ENCODE peak calls at places on chromosomes 5 and 9, in nine cellular contexts. H is GM12878, F is breast epithelium, K is A549, N is K562, D is tibial nerve, G is HepG2, L is endothelial cell of umbilical vein, V is IMR-90. Y is an unnamed sample.

GRCh38 chr5:111070272-111071134 is 1.0 kb upstream of the TSLP start:
- DNase-seq in H (no peak), F (no peak), K (no peak), N (no peak), D (no peak), G (no peak), L (peak; percentile 33), V (no peak), Y (no peak)

GRCh38 chr9:16135916-16136315 is 583.1 kb downstream of the CCDC171 start:
- DNase-seq in H (no peak), F (no peak), K (no peak), N (no peak), D (no peak), G (no peak), L (no peak), V (no peak), Y (no peak)

GRCh38 chr5:138932171-138932810 is 57.2 kb upstream of the LRRTM2 start:
- DNase-seq in H (no peak), F (peak; percentile 15), K (peak; percentile 44), N (no peak), D (no peak), G (no peak), L (no peak), V (no peak), Y (no peak)

GRCh38 chr5:39570418-39571027 is 145.7 kb upstream of the DAB2 start:
- DNase-seq in H (no peak), F (no peak), K (peak; percentile 50), N (peak; percentile 25), D (no peak), G (peak; percentile 24), L (peak; percentile 61), V (peak; percentile 61), Y (no peak)

GRCh38 chr5:66009277-66009676 is 82.9 kb downstream of the ERBIN start:
- DNase-seq in H (no peak), F (no peak), K (no peak), N (no peak), D (no peak), G (no peak), L (no peak), V (no peak), Y (no peak)

GRCh38 chr5:175337680-175338079 is 106.3 kb downstream of the DRD1 start:
- DNase-seq in H (no peak), F (no peak), K (no peak), N (no peak), D (no peak), G (no peak), L (no peak), V (no peak), Y (no peak)

GRCh38 chr9:15308511-15308910 is 1.5 kb upstream of the TTC39B start:
- DNase-seq in H (no peak), F (no peak), K (no peak), N (no peak), D (no peak), G (no peak), L (no peak), V (peak; percentile 85), Y (no peak)

GRCh38 chr5:54541823-54542783 is 24.5 kb downstream of the SNX18 start:
- DNase-seq in H (no peak), F (no peak), K (no peak), N (no peak), D (no peak), G (no peak), L (no peak), V (no peak), Y (no peak)

GRCh38 chr5:135826994-135827671 is 7.3 kb upstream of the SLC25A48 start:
- DNase-seq in H (no peak), F (no peak), K (no peak), N (no peak), D (no peak), G (no peak), L (no peak), V (no peak), Y (no peak)

GRCh38 chr9:75378036-75378435 is 289.7 kb downstream of the OSTF1 start:
- DNase-seq in H (no peak), F (no peak), K (peak; percentile 78), N (no peak), D (peak; percentile 27), G (no peak), L (no peak), V (no peak), Y (no peak)

GRCh38 chr5:176870110-176870591 is 29.0 kb downstream of the HK3 start:
- DNase-seq in H (no peak), F (no peak), K (peak; percentile 78), N (peak; percentile 84), D (no peak), G (peak; percentile 51), L (peak; percentile 36), V (peak; percentile 38), Y (peak; percentile 76)

GRCh38 chr9:96008502-96009222 is 133.2 kb downstream of the ERCC6L2 start:
- DNase-seq in H (no peak), F (no peak), K (no peak), N (no peak), D (no peak), G (no peak), L (no peak), V (peak; percentile 52), Y (no peak)

GRCh38 chr5:93164690-93165089 is 416.3 kb downstream of the NR2F1-AS1 start:
- DNase-seq in H (no peak), F (no peak), K (peak; percentile 47), N (no peak), D (no peak), G (no peak), L (peak; percentile 80), V (peak; percentile 75), Y (no peak)

GRCh38 chr9:3446313-3446712 is 79.5 kb downstream of the RFX3 start:
- DNase-seq in H (no peak), F (no peak), K (no peak), N (no peak), D (no peak), G (no peak), L (no peak), V (no peak), Y (no peak)

GRCh38 chr9:133768859-133769510 is 30.8 kb upstream of the SARDH start:
- DNase-seq in H (no peak), F (peak; percentile 14), K (peak; percentile 25), N (peak; percentile 55), D (no peak), G (peak; percentile 83), L (no peak), V (no peak), Y (no peak)

GRCh38 chr5:95771109-95771708 is 40.1 kb downstream of the RHOBTB3 start:
- DNase-seq in H (no peak), F (peak; percentile 39), K (no peak), N (no peak), D (no peak), G (peak; percentile 69), L (peak; percentile 90), V (no peak), Y (no peak)

GRCh38 chr5:93598141-93598996 is 15.3 kb downstream of the NR2F1 start:
- DNase-seq in H (no peak), F (no peak), K (no peak), N (no peak), D (no peak), G (no peak), L (no peak), V (peak; percentile 56), Y (no peak)

GRCh38 chr5:155631116-155631515 is 617.6 kb downstream of the KIF4B start:
- DNase-seq in H (no peak), F (no peak), K (peak; percentile 48), N (no peak), D (no peak), G (no peak), L (no peak), V (no peak), Y (peak; percentile 4)

GRCh38 chr5:39906146-39906545 is 481.4 kb upstream of the DAB2 start:
- DNase-seq in H (no peak), F (no peak), K (no peak), N (no peak), D (no peak), G (no peak), L (no peak), V (no peak), Y (peak; percentile 19)

GRCh38 chr5:108382784-108383358 is 973 bp upstream of the FBXL17 start:
- DNase-seq in H (no peak), F (no peak), K (no peak), N (peak; percentile 7), D (no peak), G (no peak), L (no peak), V (peak; percentile 44), Y (no peak)

GRCh38 chr5:140420226-140420570 is 18.6 kb downstream of the ANKHD1 start:
- DNase-seq in H (no peak), F (no peak), K (no peak), N (no peak), D (no peak), G (no peak), L (no peak), V (no peak), Y (no peak)
- TF ChIP-seq POLR2A in H (no peak), F (no peak), K (no peak), N (no peak), D (no peak), G (no peak), L (no peak), V (no peak), Y (no peak)

GRCh38 chr5:99089822-99090549 is 161.2 kb upstream of the CHD1 start:
- DNase-seq in H (no peak), F (no peak), K (no peak), N (no peak), D (no peak), G (no peak), L (no peak), V (no peak), Y (no peak)
- TF ChIP-seq POLR2A in H (no peak), F (no peak), K (no peak), N (no peak), D (no peak), G (no peak), L (no peak), V (no peak), Y (no peak)

GRCh38 chr9:112332977-112333638 is at the start of gene PTBP3:
- DNase-seq in H (no peak), F (peak; percentile 74), K (peak; percentile 85), N (peak; percentile 69), D (peak; percentile 55), G (peak; percentile 69), L (peak; percentile 80), V (peak; percentile 48), Y (peak; percentile 50)
- TF ChIP-seq POLR2A in H (peak; percentile 87), F (peak; percentile 45), K (peak; percentile 76), N (peak; percentile 86), D (peak; percentile 71), G (peak; percentile 73), L (peak; percentile 83), V (peak; percentile 66), Y (peak; percentile 81)

DNA sequence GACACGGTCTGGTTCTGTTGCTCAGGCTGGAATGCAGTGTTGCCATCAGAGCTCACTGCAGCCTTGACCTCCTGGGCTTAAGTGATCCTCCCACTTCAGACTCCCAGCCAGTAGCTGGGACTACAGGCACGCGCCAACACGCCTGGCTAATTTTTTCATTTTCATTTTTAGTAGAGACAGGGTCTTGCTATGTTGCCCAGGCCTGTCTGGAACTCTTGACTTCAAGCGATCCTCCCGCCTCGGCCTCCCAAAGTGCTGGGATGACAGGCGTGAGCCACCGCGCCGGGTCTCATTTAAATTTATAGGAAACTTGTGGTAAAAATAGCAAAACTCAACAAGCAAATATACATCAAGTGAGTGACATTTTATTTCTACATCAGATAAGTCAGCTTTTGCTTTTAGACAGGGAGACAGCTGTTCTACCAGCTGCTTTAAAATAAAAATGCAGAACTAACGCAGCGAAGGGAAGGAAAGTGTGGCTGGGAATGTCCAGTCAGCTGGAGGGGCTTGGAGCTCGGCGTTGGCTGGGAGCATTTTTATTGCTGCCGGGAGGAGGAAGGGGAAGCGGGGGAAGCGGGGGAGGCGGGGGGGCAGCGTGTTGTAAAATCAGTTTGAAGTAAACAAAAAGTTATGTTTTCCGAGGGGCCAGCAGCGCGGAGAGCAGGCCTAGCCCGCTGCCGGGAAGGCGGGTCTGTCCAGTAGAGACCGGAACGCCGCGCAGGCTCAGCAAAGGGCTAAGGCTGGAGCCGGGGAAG is 707 bp upstream of the ZFYVE16 start:
- DNase-seq in H (no peak), F (no peak), K (peak; percentile 6), N (no peak), D (no peak), G (peak; percentile 80), L (no peak), V (peak; percentile 1), Y (no peak)
- TF ChIP-seq POLR2A in H (no peak), F (no peak), K (no peak), N (no peak), D (no peak), G (peak; percentile 60), L (no peak), V (no peak), Y (no peak)